ENCODE peak calls at places on chromosomes 6 and 20, in four cellular contexts. W, Y, X and O are unnamed samples.

GRCh38 chr20:59400666-59401065 is 100.3 kb downstream of the EDN3 start:
- DNase-seq in W (no peak), Y (no peak), X (no peak), O (no peak)

GRCh38 chr6:38678178-38678760 is 24.7 kb downstream of the GLO1 start:
- DNase-seq in W (no peak), Y (no peak), X (no peak), O (no peak)

GRCh38 chr6:160634706-160635105 is 29.4 kb downstream of the LPA start:
- DNase-seq in W (no peak), Y (peak), X (no peak), O (no peak)

GRCh38 chr20:62269378-62269777 is 31.1 kb downstream of the OSBPL2 start:
- DNase-seq in W (no peak), Y (no peak), X (no peak), O (no peak)

GRCh38 chr20:5127859-5128409 is 1.1 kb downstream of the CDS2 start:
- DNase-seq in W (no peak), Y (no peak), X (no peak), O (no peak)

GRCh38 chr20:60116128-60116909 is 158.1 kb downstream of the CDH26 start:
- DNase-seq in W (no peak), Y (no peak), X (no peak), O (no peak)

GRCh38 chr20:24746351-24746685 is 202.8 kb upstream of the CST7 start:
- DNase-seq in W (no peak), Y (no peak), X (no peak), O (no peak)

GRCh38 chr20:4041748-4042411 is 26.5 kb upstream of the RNF24 start:
- DNase-seq in W (no peak), Y (no peak), X (no peak), O (no peak)

GRCh38 chr20:17928633-17929311 is 39.8 kb downstream of the SNX5 start:
- DNase-seq in W (no peak), Y (no peak), X (no peak), O (peak)

GRCh38 chr20:58135441-58136170 is 92.8 kb downstream of the ANKRD60 start:
- DNase-seq in W (no peak), Y (no peak), X (no peak), O (no peak)

GRCh38 chr6:68575765-68576439 is 59.2 kb upstream of the ADGRB3 start:
- DNase-seq in W (no peak), Y (no peak), X (no peak), O (peak)

GRCh38 chr20:17629678-17630089 is 52.4 kb downstream of the RRBP1 start:
- DNase-seq in W (no peak), Y (no peak), X (no peak), O (no peak)

GRCh38 chr6:33208089-33208967 is at the start of gene RING1:
- DNase-seq in W (peak), Y (no peak), X (no peak), O (peak)

GRCh38 chr6:72724545-72724944 is 102.7 kb downstream of the KCNQ5 start:
- DNase-seq in W (no peak), Y (peak), X (no peak), O (no peak)

GRCh38 chr6:140602843-140603242 is 1228.4 kb upstream of the CITED2 start:
- DNase-seq in W (no peak), Y (no peak), X (no peak), O (no peak)

GRCh38 chr6:72646604-72647485 is 25.0 kb downstream of the KCNQ5 start:
- DNase-seq in W (no peak), Y (no peak), X (no peak), O (no peak)

GRCh38 chr20:6524305-6524704 is 243.2 kb upstream of the BMP2 start:
- DNase-seq in W (no peak), Y (no peak), X (no peak), O (no peak)

GRCh38 chr6:19472168-19472567 is 365.0 kb upstream of the ID4 start:
- DNase-seq in W (no peak), Y (no peak), X (no peak), O (no peak)

GRCh38 chr6:97632392-97632791 is 349.4 kb upstream of the MMS22L start:
- DNase-seq in W (no peak), Y (no peak), X (no peak), O (no peak)

GRCh38 chr6:129472239-129472638 is 237.7 kb downstream of the ARHGAP18 start:
- DNase-seq in W (no peak), Y (no peak), X (no peak), O (peak)

GRCh38 chr6:15921243-15921642 is 207.6 kb upstream of the MYLIP start:
- DNase-seq in W (no peak), Y (no peak), X (no peak), O (no peak)

GRCh38 chr6:155328539-155329459 is 14.5 kb upstream of the TFB1M start:
- DNase-seq in W (peak), Y (no peak), X (no peak), O (no peak)

GRCh38 chr20:48999890-49000870 is 45.9 kb upstream of the CSE1L start:
- DNase-seq in W (peak), Y (no peak), X (no peak), O (no peak)

GRCh38 chr20:22744341-22745193 is 160.2 kb upstream of the FOXA2 start:
- DNase-seq in W (no peak), Y (no peak), X (no peak), O (no peak)

GRCh38 chr6:145895802-145896201 is 68.4 kb downstream of the SHPRH start:
- DNase-seq in W (no peak), Y (no peak), X (no peak), O (no peak)

GRCh38 chr20:43925215-43925614 is 10.6 kb downstream of the TOX2 start:
- DNase-seq in W (no peak), Y (peak), X (no peak), O (no peak)

GRCh38 chr20:54214566-54214965 is 6.7 kb downstream of the PFDN4 start:
- DNase-seq in W (no peak), Y (no peak), X (no peak), O (no peak)

GRCh38 chr20:58614984-58615760 is 35.9 kb upstream of the STX16 start:
- DNase-seq in W (no peak), Y (no peak), X (no peak), O (no peak)

GRCh38 chr6:44784195-44784594 is 396.7 kb downstream of the CDC5L start:
- DNase-seq in W (no peak), Y (no peak), X (no peak), O (no peak)

GRCh38 chr6:170149681-170150589 is 140.9 kb downstream of the DLL1 start:
- DNase-seq in W (no peak), Y (no peak), X (no peak), O (no peak)

GRCh38 chr6:51450958-51451357 is 632.3 kb downstream of the TFAP2B start:
- DNase-seq in W (no peak), Y (no peak), X (no peak), O (no peak)

GRCh38 chr6:47670851-47671250 is 27.5 kb upstream of the ADGRF4 start:
- DNase-seq in W (no peak), Y (no peak), X (no peak), O (peak)

DNA sequence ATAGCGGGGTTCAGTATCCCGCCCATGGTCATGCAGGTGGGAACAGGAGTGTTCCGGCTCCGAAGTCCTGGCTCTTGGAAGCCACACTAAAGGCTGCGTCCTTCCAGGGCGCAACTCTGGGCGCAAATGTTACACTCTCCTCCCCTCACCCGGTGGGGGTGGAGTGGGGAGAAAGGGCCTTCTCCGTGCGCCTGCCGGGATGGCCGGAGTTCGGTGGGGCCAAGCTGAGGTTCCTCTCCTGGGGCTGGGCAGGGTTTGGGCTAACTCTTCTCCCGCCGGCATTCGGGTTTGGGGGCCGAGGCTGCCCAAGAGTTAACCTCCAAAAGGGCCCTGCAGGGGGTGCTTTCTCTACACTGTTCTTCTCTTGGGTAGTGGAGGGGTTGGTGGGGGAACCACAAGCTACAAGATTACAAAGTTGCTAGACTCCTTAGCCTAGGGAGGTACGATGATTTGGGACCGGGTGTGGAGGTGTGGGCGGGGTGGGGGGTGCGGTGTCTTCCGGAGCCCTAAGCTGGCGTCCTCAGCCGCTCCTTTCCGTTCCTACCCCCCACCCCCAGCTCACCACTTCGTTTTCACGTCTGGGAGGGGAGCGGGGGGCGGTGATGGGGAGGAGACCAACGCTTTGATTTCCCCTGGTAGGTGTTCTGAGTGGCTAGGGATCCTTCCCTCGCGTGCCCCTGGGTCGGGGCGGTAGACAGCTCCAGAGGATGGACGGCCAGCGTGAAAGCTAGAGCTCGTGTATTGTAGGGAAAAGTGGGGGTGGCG is 12.3 kb downstream of the NRN1 start:
- DNase-seq in W (no peak), Y (no peak), X (no peak), O (peak)
- TF ChIP-seq EZH2 in W (no peak), Y (peak), X (peak), O (peak)

DNA sequence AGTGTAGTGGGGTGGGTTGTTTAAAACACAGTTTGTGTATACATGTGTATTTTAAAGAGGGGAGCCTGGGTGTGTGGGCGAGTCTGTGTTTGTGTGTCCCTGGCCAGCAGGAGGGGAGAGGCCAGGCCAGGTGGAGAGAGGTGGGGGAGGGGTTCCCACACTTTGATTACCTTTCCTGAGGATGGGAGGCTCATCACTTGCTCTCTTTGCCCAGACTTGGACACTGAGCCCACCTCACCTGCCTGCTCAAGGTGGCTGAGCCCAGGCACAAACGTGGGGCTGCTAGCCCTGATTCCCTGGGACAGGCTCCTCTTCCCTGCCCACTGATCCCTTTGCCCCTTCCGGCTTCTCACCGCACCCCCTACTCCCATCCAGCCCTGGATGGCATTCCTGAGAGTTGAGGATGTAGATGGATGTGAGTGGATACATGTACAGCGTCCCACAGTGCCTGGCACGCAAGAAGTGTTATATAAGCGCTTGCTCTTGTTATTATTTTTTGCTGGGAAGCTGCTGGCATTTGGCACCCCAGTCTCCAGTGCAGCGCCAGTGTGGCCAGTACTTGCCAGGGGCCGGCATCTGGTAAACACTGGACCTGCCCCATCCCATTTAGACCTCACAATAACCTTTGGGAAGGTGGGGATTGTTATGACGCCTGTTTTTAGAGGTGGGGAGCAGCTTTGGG is 2.7 kb downstream of the CEBPB start:
- DNase-seq in W (no peak), Y (no peak), X (no peak), O (no peak)
- TF ChIP-seq CREB1 in W (no peak), Y (no peak), X (no peak), O (no peak)

GRCh38 chr6:46014511-46015118 is 1.0 kb downstream of the CLIC5 start:
- DNase-seq in W (no peak), Y (no peak), X (no peak), O (peak)

GRCh38 chr6:46017726-46018125 is 2.1 kb upstream of the CLIC5 start:
- DNase-seq in W (no peak), Y (no peak), X (no peak), O (no peak)

GRCh38 chr6:46014054-46014453 is 1.6 kb downstream of the CLIC5 start:
- DNase-seq in W (no peak), Y (no peak), X (no peak), O (no peak)

GRCh38 chr6:46015119-46015968 is at the start of gene CLIC5:
- DNase-seq in W (no peak), Y (no peak), X (no peak), O (peak)

DNA sequence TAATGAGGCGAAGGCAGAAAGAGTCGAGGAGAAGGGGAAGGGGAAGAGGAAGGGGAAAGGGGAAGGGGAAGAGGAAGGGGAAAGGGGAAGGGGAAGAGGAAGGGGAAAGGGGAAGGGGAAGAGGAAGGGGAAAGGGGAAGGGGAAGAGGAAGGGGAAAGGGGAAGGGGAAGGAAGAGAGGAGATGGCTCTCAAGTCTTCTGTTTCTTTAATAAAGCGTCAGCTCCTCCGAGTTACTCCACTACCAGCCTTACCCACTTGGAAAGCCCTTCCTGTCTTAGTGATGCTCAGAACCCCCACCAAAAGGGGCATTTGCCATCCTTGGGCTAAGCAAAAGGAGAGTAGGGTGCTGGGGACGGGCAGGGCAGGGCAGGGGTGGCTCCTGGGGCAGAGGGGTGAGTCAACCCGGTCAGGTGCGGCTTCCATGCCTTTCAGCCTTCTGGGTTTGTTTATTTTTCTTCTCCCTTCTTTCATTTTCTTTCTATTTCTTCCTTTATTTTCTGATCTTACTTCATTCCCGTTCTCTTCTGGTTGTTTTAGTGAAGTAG is 476 bp upstream of the CLIC5 start:
- DNase-seq in W (no peak), Y (no peak), X (no peak), O (no peak)
- TF ChIP-seq EZH2 in W (no peak), Y (no peak), X (no peak), O (no peak)

DNA sequence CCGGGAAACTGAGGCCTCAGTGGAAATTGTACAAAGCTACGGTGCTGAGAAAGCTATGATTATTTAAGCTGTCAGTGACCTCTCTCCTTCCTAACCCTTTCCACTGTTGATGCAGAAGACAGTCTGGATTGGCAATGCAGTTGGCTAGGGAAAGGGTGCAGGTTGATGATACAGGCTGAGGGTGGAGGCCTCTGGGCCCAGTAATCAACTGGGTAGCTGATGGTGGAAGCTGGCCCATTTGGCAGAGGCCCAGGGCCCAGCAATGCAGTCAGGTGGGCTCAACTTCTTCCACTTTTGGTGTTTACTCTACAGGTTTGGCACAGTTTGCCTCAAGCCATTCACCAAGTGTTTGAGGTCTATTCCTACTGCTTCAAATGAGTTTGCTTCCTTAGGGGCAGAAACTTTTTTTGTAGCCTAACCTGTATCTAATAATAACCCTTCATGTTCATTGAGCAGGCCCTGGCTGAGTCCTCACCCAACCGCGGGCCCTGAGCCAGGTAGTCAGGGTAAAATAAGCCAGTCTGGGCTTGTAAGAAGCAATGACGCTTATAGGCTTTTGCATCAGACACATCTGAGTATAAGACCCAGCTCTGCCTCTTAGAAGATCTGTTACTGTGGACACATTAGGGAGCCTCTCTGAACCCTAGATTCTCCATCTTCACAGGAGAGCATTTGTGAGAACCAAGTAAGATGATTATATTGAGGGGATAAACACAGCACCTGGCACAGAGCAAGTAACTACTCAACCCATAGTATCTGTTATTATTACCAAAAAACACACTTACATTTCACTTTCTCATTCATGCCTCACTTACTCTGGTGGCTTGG is 12.0 kb downstream of the BCL2L1 start:
- DNase-seq in W (no peak), Y (no peak), X (no peak), O (no peak)
- TF ChIP-seq CREB1 in W (no peak), Y (no peak), X (no peak), O (no peak)

DNA sequence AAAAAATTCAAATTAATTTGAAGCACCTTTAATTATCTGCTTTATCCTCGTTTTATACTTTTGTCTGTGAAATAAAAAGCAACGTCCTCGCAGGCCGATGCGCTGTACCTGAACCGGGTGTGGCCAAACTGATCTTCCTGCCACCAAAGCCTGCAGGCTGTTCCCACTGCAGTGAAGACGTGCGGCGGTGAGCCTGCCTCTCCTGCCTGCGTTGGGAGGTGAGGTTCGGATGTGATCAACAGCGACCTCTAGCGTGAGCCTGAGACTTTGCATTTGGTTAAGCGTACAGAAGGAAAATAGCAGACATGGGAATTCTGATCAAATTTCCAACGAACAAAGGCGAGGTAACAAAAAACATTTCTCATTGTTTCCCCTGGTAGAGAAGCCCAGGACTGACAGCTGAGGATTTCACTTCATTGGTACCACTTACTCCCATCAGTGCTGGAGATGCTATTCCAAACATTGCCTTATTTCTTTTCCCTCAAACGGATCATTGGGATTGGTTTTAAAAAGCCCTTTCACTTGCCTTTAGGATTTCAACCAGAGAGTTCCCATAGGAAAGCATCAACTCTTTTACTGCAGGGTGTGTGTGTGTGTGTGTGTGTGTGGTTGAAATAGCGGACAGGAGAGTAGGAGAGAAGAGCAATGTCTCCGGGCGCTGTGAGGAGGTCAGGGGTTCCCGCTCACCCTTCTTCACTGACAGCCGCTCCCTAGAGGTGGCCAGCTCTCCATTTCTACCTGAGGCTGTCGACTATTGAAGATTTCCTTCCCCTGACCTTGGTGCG is 56.6 kb upstream of the CCN6 start:
- DNase-seq in W (peak), Y (no peak), X (peak), O (peak)
- TF ChIP-seq EZH2 in W (no peak), Y (no peak), X (no peak), O (no peak)

GRCh38 chr6:66326228-66326627 is 619.2 kb upstream of the EYS start:
- DNase-seq in W (no peak), Y (no peak), X (no peak), O (no peak)

GRCh38 chr6:66328181-66328580 is 621.2 kb upstream of the EYS start:
- DNase-seq in W (no peak), Y (no peak), X (no peak), O (no peak)
- TF ChIP-seq CREB1 in W (no peak), Y (no peak), X (no peak), O (no peak)